ENCODE peak calls at places on chromosomes 16 and 17, in eight cellular contexts. P is cardiac fibroblast, J is mammary epithelial cell, H is sigmoid colon, X is fibroblast of pulmonary artery, W is GM10248, V is neural crest cell, F is AG04449. Z is an unnamed sample.

GRCh38 chr16:2154533-2155090 is 970 bp upstream of the TRAF7 start:
- DNase-seq in F (no peak), P (no peak), J (no peak), V (no peak), X (peak), W (no peak), H (no peak), Z (no peak)

GRCh38 chr16:54277845-54278703 is 8.5 kb downstream of the IRX3 start:
- DNase-seq in P (no peak), H (no peak), V (peak), X (no peak), J (no peak), W (no peak), F (no peak), Z (no peak)

GRCh38 chr17:48738803-48739526 is 10.4 kb upstream of the HOXB13 start:
- DNase-seq in H (peak), J (no peak), P (no peak), V (no peak), W (peak), F (no peak), X (no peak), Z (no peak)

GRCh38 chr17:33451221-33451620 is 158.1 kb upstream of the ASIC2 start:
- DNase-seq in F (no peak), H (no peak), J (no peak), P (peak), W (no peak), X (peak), V (no peak), Z (no peak)

GRCh38 chr16:79286646-79287423 is 313.7 kb downstream of the MAF start:
- DNase-seq in V (no peak), H (peak), W (peak), P (no peak), F (no peak), X (no peak), J (no peak), Z (peak)

GRCh38 chr17:42518755-42519545 is 17.1 kb upstream of the NAGLU start:
- DNase-seq in J (no peak), X (peak), F (no peak), V (no peak), H (peak), W (no peak), P (peak), Z (no peak)

GRCh38 chr17:45225964-45226530 is 4.4 kb downstream of the FMNL1 start:
- DNase-seq in W (peak), F (no peak), J (no peak), H (peak), P (no peak), X (no peak), V (no peak), Z (peak)

GRCh38 chr17:77125432-77125901 is 15.3 kb upstream of the SEC14L1 start:
- DNase-seq in X (peak), P (peak), J (peak), V (no peak), H (no peak), W (no peak), F (no peak), Z (no peak)

GRCh38 chr17:81027591-81028505 is 7.1 kb upstream of the BAIAP2 start:
- DNase-seq in W (no peak), X (no peak), J (no peak), H (peak), P (no peak), V (no peak), F (no peak), Z (no peak)

GRCh38 chr16:35562471-35562870 is 2103.1 kb downstream of the TP53TG3F start:
- DNase-seq in F (no peak), V (no peak), J (no peak), H (no peak), X (no peak), P (no peak), W (no peak), Z (no peak)

GRCh38 chr17:47225436-47225858 is 16.3 kb downstream of the MYL4 start:
- DNase-seq in F (peak), P (peak), X (peak), V (no peak), J (peak), H (peak), W (no peak), Z (no peak)

GRCh38 chr17:29384901-29385300 is 5.3 kb upstream of the TAOK1 start:
- DNase-seq in P (no peak), W (no peak), F (no peak), J (peak), H (no peak), X (no peak), V (no peak), Z (no peak)

GRCh38 chr16:16143038-16143763 is 80.1 kb downstream of the ABCC6 start:
- DNase-seq in J (no peak), H (no peak), W (no peak), P (no peak), F (no peak), X (no peak), V (no peak), Z (peak)

GRCh38 chr16:64469906-64470702 is 651.8 kb downstream of the CDH11 start:
- DNase-seq in X (peak), W (no peak), P (peak), H (no peak), J (no peak), V (no peak), F (no peak), Z (no peak)
- TF ChIP-seq CTCF in X (peak), W (no peak), P (peak), H (no peak), J (peak), V (no peak), F (peak), Z (no peak)

DNA sequence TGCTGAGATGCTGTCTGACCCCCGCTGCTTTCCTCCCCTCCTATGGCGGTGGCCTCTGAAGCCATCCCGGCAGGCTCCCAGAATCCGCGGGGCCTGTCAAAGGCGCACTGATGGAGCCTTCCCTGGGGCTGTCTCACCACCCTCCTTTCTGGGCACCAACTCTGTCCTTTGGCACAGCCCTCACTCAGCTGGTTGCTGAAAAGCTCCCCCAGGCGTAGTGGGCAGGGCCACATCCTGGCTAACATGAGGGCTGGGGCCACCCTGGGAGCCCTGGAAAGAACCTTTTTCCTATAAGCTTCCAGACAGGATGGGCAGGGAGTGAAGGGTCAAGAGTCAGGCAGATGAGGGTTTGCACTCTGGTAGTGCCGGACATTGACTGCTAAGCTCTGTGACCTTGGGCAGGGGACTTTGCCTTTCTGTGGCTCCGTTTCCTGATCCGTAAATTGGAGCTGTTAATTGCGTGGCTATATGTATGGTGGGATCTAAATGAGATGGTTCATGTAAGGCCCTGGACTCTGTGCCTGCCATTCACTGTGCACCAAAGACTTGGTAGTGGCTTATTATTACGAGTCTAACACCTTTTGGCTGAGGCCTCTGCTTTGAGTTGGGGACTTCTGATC is 27.6 kb upstream of the LASP1NB start:
- DNase-seq in V (no peak), H (no peak), X (no peak), J (no peak), P (no peak), F (no peak), W (no peak), Z (no peak)
- TF ChIP-seq CTCF in V (no peak), H (no peak), X (no peak), J (no peak), P (no peak), F (no peak), W (no peak), Z (no peak)

GRCh38 chr16:27892879-27893278 is 170.6 kb downstream of the GSG1L start:
- DNase-seq in F (no peak), H (no peak), J (no peak), W (no peak), P (no peak), X (no peak), V (no peak), Z (no peak)
- TF ChIP-seq CTCF in F (no peak), H (no peak), J (no peak), W (no peak), P (peak), X (no peak), V (no peak), Z (no peak)

GRCh38 chr16:56932588-56933265 is 785 bp downstream of the HERPUD1 start:
- DNase-seq in F (no peak), X (peak), V (peak), H (peak), J (peak), P (peak), W (peak), Z (peak)

GRCh38 chr16:56933266-56933619 is 1.3 kb downstream of the HERPUD1 start:
- DNase-seq in F (no peak), P (no peak), X (no peak), V (no peak), W (no peak), J (no peak), H (peak), Z (no peak)

GRCh38 chr16:56931253-56931768 is 631 bp upstream of the HERPUD1 start:
- DNase-seq in H (no peak), J (no peak), V (no peak), X (no peak), P (no peak), W (peak), F (no peak), Z (peak)

GRCh38 chr16:56930516-56931252 is 1.3 kb upstream of the HERPUD1 start:
- DNase-seq in P (no peak), H (peak), V (no peak), F (no peak), J (no peak), W (no peak), X (no peak), Z (no peak)

DNA sequence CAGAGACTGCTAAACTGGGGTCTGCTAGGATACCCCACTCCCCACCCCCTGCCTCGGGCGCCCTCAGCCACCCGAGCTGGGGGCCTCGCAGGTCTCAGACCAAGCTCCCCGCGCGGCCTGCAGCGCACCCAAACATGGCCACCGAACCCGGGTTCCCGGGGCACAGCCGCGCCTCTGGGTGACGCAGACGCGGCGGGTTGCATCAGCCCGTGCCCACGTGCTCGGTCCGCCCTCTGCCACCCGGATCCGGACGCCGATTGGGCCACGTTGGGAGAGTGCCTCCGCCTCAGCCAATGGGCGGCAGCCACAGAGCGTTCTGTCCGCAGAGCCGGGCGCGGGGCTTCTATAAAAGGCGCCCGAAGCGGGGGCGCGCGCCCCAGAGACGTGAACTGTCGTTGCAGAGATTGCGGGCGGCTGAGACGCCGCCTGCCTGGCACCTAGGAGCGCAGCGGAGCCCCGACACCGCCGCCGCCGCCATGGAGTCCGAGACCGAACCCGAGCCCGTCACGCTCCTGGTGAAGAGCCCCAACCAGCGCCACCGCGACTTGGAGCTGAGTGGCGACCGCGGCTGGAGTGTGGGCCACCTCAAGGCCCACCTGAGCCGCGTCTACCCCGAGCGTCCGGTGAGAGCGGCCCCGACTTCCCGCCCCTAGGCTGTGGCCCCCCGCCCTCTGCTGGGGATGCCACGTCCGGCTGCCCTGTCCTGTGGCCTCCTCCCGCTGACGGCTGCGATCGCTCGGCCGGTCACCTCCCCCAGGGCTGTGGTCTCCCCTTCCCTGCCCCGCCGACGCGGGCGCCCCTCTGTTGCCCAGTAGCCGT is at the start of gene HERPUD1:
- DNase-seq in W (peak), P (peak), H (peak), X (peak), F (peak), V (peak), J (peak), Z (peak)
- TF ChIP-seq CTCF in W (no peak), P (peak), H (peak), X (no peak), F (peak), V (peak), J (peak), Z (no peak)

DNA sequence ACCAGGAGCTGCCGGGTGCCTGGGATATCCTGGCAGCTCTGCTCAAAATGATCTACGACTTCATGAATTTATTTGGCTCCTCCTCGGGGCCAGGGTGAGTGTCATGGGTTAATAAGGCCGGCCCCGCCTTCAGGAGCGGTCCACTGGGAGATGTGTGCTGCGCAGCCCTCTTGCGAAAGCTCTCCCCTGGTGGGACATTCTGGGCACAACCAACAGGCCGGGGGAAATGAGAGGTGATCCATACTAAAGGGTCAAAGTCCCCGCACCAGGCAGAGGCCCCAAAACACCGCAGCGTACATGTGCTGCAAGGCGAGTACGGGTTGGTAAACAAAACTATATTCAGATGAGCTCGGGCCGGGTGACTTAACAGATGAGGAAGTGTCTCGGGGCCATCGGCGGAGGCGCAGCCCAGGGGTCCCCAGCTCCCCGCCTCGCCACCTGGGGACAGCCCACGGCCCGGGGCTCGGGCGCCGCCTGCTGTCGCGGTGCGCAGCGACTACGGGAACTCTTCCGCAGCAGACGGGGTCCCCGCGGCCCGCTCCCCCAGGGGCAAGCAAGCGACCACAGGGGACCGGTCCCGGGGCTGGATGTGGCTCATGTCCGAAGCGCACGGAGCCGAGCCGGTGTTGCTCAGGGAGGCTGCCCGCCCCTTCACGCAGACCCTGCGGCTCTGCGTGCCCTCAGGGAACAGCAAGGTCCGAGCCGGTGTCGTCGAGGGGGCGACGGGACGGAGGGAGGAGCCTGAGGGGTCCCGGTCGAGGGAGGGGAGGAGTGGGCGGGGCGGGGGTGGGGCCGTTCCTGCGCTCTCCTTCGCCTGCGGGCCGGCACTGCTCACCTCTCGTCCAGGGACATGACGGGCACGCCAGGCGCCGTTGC is at the start of gene RAB37:
- DNase-seq in H (no peak), J (no peak), P (peak), F (no peak), X (no peak), W (peak), V (no peak), Z (peak)
- TF ChIP-seq CTCF in H (no peak), J (peak), P (peak), F (peak), X (no peak), W (peak), V (peak), Z (peak)

DNA sequence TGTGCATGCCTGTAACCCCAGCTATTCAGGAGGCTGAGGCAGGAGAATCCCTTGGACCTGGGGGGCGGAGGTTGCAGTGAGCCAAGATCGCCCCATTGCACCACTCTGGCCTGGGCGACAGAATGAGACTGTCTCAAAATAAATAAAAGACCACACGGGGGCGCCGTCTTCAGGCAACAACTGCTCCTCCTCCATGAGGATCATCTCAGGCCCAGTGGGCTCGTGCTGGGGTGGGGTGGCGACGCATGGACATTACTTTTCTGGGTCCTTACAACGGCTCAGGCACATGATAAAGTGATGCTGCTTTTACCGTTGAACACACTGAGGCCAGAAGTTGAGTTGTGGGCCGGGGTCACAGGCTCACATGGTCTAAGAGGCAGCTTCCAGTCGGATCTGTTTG is 56.2 kb downstream of the PRMT7 start:
- DNase-seq in H (no peak), W (peak), P (peak), J (no peak), X (peak), V (peak), F (no peak), Z (peak)
- TF ChIP-seq CTCF in H (no peak), W (peak), P (peak), J (peak), X (peak), V (peak), F (peak), Z (peak)

GRCh38 chr17:64497565-64498035 is 746 bp upstream of the POLG2 start:
- DNase-seq in P (no peak), J (no peak), W (no peak), H (no peak), F (no peak), X (no peak), V (no peak), Z (no peak)
- TF ChIP-seq CTCF in P (no peak), J (no peak), W (no peak), H (no peak), F (no peak), X (no peak), V (no peak), Z (no peak)

GRCh38 chr17:37489197-37490001 is at the start of gene DUSP14:
- DNase-seq in H (peak), W (peak), F (no peak), J (peak), V (peak), X (peak), P (peak), Z (peak)

GRCh38 chr17:37488607-37489196 is 989 bp upstream of the DUSP14 start:
- DNase-seq in F (peak), X (peak), H (peak), W (peak), P (peak), J (peak), V (peak), Z (peak)

GRCh38 chr17:37490638-37491614 is 1.2 kb downstream of the DUSP14 start:
- DNase-seq in H (peak), J (peak), W (no peak), P (peak), F (no peak), V (peak), X (peak), Z (peak)

GRCh38 chr17:37488009-37488604 is 1.6 kb upstream of the DUSP14 start:
- DNase-seq in V (no peak), W (no peak), J (peak), P (peak), X (peak), F (peak), H (no peak), Z (no peak)

GRCh38 chr17:37490022-37490587 is 414 bp downstream of the DUSP14 start:
- DNase-seq in H (peak), X (peak), F (no peak), P (peak), J (peak), W (peak), V (peak), Z (peak)
- TF ChIP-seq CTCF in H (no peak), X (no peak), F (peak), P (no peak), J (no peak), W (peak), V (peak), Z (peak)

DNA sequence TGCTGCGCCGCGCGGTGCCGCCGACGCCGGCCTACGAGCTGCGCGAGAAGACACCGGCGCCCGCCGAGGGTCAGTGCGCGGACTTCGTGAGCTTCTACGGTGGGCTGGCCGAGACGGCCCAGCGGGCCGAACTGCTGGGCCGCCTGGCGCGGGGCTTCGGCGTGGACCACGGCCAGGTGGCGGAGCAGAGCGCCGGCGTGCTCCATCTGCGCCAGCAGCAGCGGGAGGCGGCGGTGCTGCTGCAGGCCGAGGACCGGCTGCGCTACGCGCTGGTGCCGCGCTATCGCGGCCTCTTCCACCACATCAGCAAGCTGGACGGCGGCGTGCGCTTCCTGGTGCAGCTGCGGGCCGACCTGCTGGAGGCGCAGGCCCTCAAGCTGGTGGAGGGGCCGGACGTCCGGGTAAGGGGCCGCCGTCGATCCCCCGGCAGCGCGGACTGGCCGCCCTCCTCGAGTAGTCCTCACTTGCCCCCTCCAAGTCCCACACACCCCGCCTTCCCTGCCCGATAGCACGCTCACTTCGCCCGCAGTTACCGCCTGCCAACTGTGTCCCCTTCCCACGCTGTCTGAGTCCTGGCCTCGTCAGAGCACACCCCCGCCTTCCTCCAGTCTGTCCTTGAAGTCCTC is 470 bp downstream of the MLYCD start:
- DNase-seq in V (peak), F (no peak), X (peak), H (peak), J (peak), W (peak), P (peak), Z (peak)
- TF ChIP-seq CTCF in V (no peak), F (peak), X (no peak), H (no peak), J (no peak), W (peak), P (no peak), Z (no peak)